ENCODE peak calls at places on chromosomes 7 and 10, in four cellular contexts. Q is IMR-90, X is H9, S is H1. V is an unnamed sample.

GRCh38 chr7:43758861-43759683 is 592 bp downstream of the BLVRA start:
- DNase-seq in X (no peak), S (peak; percentile 82), Q (peak; percentile 31), V (peak; percentile 40)

GRCh38 chr7:16712916-16713315 is 40.6 kb upstream of the TSPAN13 start:
- DNase-seq in X (no peak), S (no peak), Q (peak; percentile 67), V (no peak)

GRCh38 chr10:104707602-104708160 is 66.6 kb downstream of the SORCS3 start:
- DNase-seq in Q (no peak), X (no peak), S (no peak), V (no peak)

GRCh38 chr7:105161366-105161765 is 147.4 kb downstream of the KMT2E start:
- DNase-seq in X (no peak), S (no peak), Q (no peak), V (no peak)

GRCh38 chr7:17422966-17423365 is 124.5 kb downstream of the AHR start:
- DNase-seq in X (no peak), S (no peak), Q (no peak), V (no peak)

GRCh38 chr7:101880536-101881443 is 63.4 kb downstream of the CUX1 start:
- DNase-seq in S (no peak), X (no peak), Q (peak; percentile 42), V (no peak)

GRCh38 chr10:64977912-64978311 is 1456.7 kb downstream of the REEP3 start:
- DNase-seq in Q (no peak), S (no peak), X (no peak), V (no peak)

GRCh38 chr10:87817291-87817872 is 644 bp downstream of the ATAD1 start:
- DNase-seq in X (no peak), S (no peak), Q (peak; percentile 8), V (no peak)

GRCh38 chr7:63023182-63023787 is 975.4 kb upstream of the ZNF722 start:
- DNase-seq in Q (no peak), X (no peak), S (no peak), V (no peak)

GRCh38 chr10:103770139-103770538 is 85.2 kb downstream of the SH3PXD2A start:
- DNase-seq in X (no peak), Q (no peak), S (no peak), V (no peak)

GRCh38 chr10:90785782-90786181 is 72.1 kb downstream of the HTR7 start:
- DNase-seq in X (no peak), Q (no peak), S (no peak), V (peak; percentile 82)

GRCh38 chr10:78944658-78945333 is 124.0 kb upstream of the ZMIZ1 start:
- DNase-seq in X (no peak), S (no peak), Q (peak; percentile 98), V (peak; percentile 50)

DNA sequence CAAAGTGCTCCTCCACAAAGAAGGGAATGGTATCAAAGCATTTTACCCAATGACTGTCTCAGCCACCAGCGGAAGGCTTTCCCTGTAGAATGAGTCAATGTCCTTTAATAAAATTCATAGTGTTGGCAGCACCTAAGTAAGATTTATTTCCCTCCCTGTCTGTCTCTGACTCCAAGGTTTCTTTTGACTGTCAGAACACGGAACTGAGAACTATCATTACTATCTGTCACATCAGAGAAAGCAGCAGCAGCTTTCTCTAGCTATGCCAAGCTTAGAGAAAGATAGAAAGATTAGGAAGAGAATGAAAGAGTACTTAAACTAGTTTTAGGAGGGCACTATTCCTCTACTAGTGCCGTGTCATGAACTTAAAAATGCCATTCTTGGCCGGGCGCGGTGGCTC is 400.1 kb downstream of the SORCS1 start:
- DNase-seq in X (no peak), Q (no peak), S (no peak), V (no peak)
- H3K18ac ChIP-seq in X (no peak overlapping the region), Q (no peak overlapping the region), S (no peak overlapping the region), V (no peak overlapping the region)

DNA sequence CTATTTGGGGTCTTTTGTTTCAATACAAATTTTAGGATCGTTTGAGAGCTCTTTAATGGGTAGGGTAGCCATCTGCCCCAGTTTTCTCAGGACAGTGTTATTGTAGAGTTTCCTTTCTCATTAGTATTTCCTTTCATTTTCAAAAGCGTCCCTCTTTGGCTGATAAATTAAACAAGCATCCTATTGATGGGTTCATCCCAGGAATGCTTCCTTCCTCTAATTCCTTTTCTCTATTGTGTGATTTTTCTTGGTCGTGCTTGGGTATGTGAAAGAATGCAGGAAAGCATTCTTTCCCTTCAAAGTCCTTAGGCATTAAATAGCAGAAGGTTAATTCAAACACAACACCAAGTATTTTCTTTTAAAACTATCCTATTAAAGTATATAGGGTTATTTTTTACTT is 14.0 kb downstream of the SLC13A1 start:
- DNase-seq in X (no peak), Q (no peak), S (no peak), V (peak; percentile 28)
- H3K56ac ChIP-seq in X (no peak overlapping the region), Q (no peak overlapping the region), S (no peak overlapping the region), V (no peak overlapping the region)

DNA sequence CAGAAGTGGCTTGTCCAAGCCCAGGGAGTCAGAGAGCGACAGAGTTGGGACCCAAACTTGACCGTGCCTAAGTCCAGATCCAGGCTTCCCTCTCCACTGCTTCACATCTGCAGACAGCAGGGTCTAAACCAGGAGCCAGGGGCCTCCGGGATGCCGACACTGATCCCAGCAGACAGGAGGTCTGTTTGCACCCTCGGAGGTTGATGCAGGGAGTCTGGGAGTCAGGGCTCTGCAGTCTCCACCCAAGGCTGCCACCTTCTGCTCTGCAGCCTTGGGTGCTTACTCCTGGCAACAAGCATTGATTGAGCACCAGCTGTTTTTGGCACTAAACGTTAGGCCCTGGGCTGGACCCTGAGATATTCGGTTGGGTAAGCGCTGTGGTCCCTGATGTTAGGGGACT is 21.0 kb downstream of the ELFN1 start:
- DNase-seq in S (peak; percentile 27), X (peak; percentile 10), Q (no peak), V (no peak)
- H2BK5ac ChIP-seq in S (no peak overlapping the region), X (no peak overlapping the region), Q (no peak overlapping the region), V (no peak overlapping the region)

GRCh38 chr7:123748734-123749536 is at the start of gene WASL:
- DNase-seq in X (peak; percentile 92), Q (peak; percentile 85), S (peak; percentile 95), V (peak; percentile 96)
- H3K18ac ChIP-seq in X (peak within 1 kb of the TSS; percentile 90), Q (peak within 1 kb of the TSS; percentile 63), S (peak within 1 kb of the TSS; percentile 95), V (peak within 1 kb of the TSS; percentile 99)

GRCh38 chr7:67738958-67739357 is 742.3 kb downstream of the TYW1 start:
- DNase-seq in X (no peak), Q (no peak), S (no peak), V (no peak)
- H3K56ac ChIP-seq in X (no peak overlapping the region), Q (no peak overlapping the region), S (no peak overlapping the region), V (no peak overlapping the region)

V was measured in mesendoderm.